ENCODE peak calls at places on chromosomes 6 and 20, in four cellular contexts. One of them, this sample, is unnamed.

GRCh38 chr20:35145141-35145564 is 2.0 kb downstream of the EDEM2 start:
- DNase-seq in stomach: no peak
- DNase-seq in omental fat pad: no peak
- DNase-seq in esophagus squamous epithelium: no peak
- DNase-seq in this sample: peak

GRCh38 chr6:133610271-133610840 is 278.6 kb upstream of the TCF21 start:
- DNase-seq in stomach: no peak
- DNase-seq in omental fat pad: no peak
- DNase-seq in esophagus squamous epithelium: no peak
- DNase-seq in this sample: no peak

GRCh38 chr20:823326-823902 is 10.1 kb upstream of the FAM110A start:
- DNase-seq in stomach: peak
- DNase-seq in omental fat pad: no peak
- DNase-seq in esophagus squamous epithelium: no peak
- DNase-seq in this sample: no peak

GRCh38 chr6:27238010-27238983 is 9.2 kb upstream of the PRSS16 start:
- DNase-seq in stomach: no peak
- DNase-seq in omental fat pad: no peak
- DNase-seq in esophagus squamous epithelium: no peak
- DNase-seq in this sample: no peak

GRCh38 chr6:30901436-30901835 is 6.6 kb upstream of the GTF2H4 start:
- DNase-seq in stomach: no peak
- DNase-seq in omental fat pad: no peak
- DNase-seq in esophagus squamous epithelium: no peak
- DNase-seq in this sample: no peak

GRCh38 chr20:60630609-60631008 is 621.5 kb upstream of the CDH4 start:
- DNase-seq in stomach: no peak
- DNase-seq in omental fat pad: no peak
- DNase-seq in esophagus squamous epithelium: no peak
- DNase-seq in this sample: no peak

GRCh38 chr6:46490425-46491200 is 636 bp downstream of the RCAN2 start:
- DNase-seq in stomach: peak
- DNase-seq in omental fat pad: no peak
- DNase-seq in esophagus squamous epithelium: peak
- DNase-seq in this sample: peak

GRCh38 chr20:31908424-31908823 is 38.0 kb downstream of the TTLL9 start:
- DNase-seq in stomach: no peak
- DNase-seq in omental fat pad: no peak
- DNase-seq in esophagus squamous epithelium: no peak
- DNase-seq in this sample: no peak

GRCh38 chr6:116287668-116288282 is 8.0 kb upstream of the TSPYL1 start:
- DNase-seq in stomach: no peak
- DNase-seq in omental fat pad: no peak
- DNase-seq in esophagus squamous epithelium: no peak
- DNase-seq in this sample: no peak

GRCh38 chr6:24856954-24857670 is 58.4 kb upstream of the ARMH2 start:
- DNase-seq in stomach: no peak
- DNase-seq in omental fat pad: no peak
- DNase-seq in esophagus squamous epithelium: no peak
- DNase-seq in this sample: no peak

GRCh38 chr6:21426841-21427490 is 166.6 kb upstream of the SOX4 start:
- DNase-seq in stomach: no peak
- DNase-seq in omental fat pad: no peak
- DNase-seq in esophagus squamous epithelium: no peak
- DNase-seq in this sample: no peak

GRCh38 chr6:111743859-111744692 is 129.2 kb downstream of the FYN start:
- DNase-seq in stomach: no peak
- DNase-seq in omental fat pad: no peak
- DNase-seq in esophagus squamous epithelium: no peak
- DNase-seq in this sample: no peak

GRCh38 chr6:44010411-44011349 is 116.6 kb downstream of the MRPL14 start:
- DNase-seq in stomach: no peak
- DNase-seq in omental fat pad: peak
- DNase-seq in esophagus squamous epithelium: no peak
- DNase-seq in this sample: no peak

GRCh38 chr6:117477988-117478852 is 4.3 kb upstream of the DCBLD1 start:
- DNase-seq in stomach: no peak
- DNase-seq in omental fat pad: no peak
- DNase-seq in esophagus squamous epithelium: no peak
- DNase-seq in this sample: peak

GRCh38 chr20:32945710-32946221 is 58.5 kb downstream of the SUN5 start:
- DNase-seq in stomach: no peak
- DNase-seq in omental fat pad: no peak
- DNase-seq in esophagus squamous epithelium: no peak
- DNase-seq in this sample: no peak
- TF ChIP-seq CTCF in stomach: no peak
- TF ChIP-seq CTCF in omental fat pad: no peak
- TF ChIP-seq CTCF in esophagus squamous epithelium: peak
- TF ChIP-seq CTCF in this sample: peak

DNA sequence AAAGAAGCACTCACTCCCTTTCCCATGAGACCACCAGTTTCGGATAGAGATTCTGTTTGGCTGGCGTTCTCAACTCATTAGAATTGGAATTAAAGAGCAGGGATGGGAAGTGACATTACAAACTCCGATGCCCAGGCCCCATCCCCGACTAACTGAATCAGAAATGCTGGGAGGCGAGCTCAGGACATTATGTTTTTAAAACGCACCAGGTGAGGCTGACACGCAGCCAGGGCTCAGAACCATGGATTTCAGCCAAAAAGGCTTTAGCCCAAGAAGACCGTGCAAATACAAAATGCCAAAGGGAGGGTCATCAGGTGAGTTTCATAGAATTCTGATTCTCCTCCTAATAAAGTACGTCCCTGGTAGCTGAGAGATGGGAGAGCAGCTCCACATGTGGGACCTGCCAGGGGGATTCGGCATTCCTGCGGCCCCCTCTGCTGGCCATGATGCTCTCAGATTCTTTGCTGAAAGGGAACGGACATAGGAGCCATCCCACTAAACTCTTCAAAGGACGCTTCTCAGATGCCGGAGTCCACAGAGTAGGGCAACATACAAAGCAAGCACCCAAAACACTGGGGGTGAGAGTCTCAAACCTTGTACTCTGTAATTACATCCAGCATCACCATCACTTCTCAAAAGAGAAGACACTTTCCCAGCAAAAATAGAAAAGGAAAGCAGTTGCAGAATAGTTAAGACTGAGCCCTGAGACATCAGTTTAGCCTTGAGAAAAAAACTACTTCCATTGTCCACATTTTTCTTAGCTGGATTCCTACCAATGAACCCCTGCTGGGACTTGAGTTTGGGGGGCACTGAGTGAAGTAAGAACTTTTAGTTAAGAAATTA is 205.2 kb downstream of the BMP7 start:
- DNase-seq in stomach: no peak
- DNase-seq in omental fat pad: no peak
- DNase-seq in esophagus squamous epithelium: no peak
- DNase-seq in this sample: no peak
- TF ChIP-seq CTCF in stomach: no peak
- TF ChIP-seq CTCF in omental fat pad: no peak
- TF ChIP-seq CTCF in esophagus squamous epithelium: no peak
- TF ChIP-seq CTCF in this sample: no peak

DNA sequence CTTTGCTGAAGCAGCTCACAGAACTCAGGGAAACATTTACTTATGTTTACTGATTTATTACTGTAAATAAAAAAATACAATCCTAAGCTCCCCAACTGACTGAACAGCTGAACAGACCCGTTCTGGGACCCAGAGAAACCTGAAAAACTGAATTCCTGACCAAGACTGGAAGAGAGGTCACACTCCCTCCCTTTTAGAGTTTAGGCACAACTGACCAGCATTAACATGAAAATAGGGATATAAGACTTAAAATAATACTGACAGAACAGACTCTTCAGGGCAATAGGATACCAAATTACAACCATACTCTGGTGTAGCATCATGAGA is 11.7 kb upstream of the RPS10 start:
- DNase-seq in stomach: no peak
- DNase-seq in omental fat pad: no peak
- DNase-seq in esophagus squamous epithelium: no peak
- DNase-seq in this sample: no peak
- TF ChIP-seq CTCF in stomach: no peak
- TF ChIP-seq CTCF in omental fat pad: no peak
- TF ChIP-seq CTCF in esophagus squamous epithelium: no peak
- TF ChIP-seq CTCF in this sample: no peak

GRCh38 chr20:23062632-23063031 is 13.2 kb upstream of the THBD start:
- DNase-seq in stomach: no peak
- DNase-seq in omental fat pad: no peak
- DNase-seq in esophagus squamous epithelium: no peak
- DNase-seq in this sample: no peak

GRCh38 chr20:23061262-23061661 is 11.8 kb upstream of the THBD start:
- DNase-seq in stomach: no peak
- DNase-seq in omental fat pad: no peak
- DNase-seq in esophagus squamous epithelium: no peak
- DNase-seq in this sample: no peak

GRCh38 chr20:23060629-23061028 is 11.2 kb upstream of the THBD start:
- DNase-seq in stomach: no peak
- DNase-seq in omental fat pad: no peak
- DNase-seq in esophagus squamous epithelium: no peak
- DNase-seq in this sample: no peak

GRCh38 chr20:23063573-23063972 is 14.1 kb upstream of the THBD start:
- DNase-seq in stomach: no peak
- DNase-seq in omental fat pad: no peak
- DNase-seq in esophagus squamous epithelium: no peak
- DNase-seq in this sample: no peak

DNA sequence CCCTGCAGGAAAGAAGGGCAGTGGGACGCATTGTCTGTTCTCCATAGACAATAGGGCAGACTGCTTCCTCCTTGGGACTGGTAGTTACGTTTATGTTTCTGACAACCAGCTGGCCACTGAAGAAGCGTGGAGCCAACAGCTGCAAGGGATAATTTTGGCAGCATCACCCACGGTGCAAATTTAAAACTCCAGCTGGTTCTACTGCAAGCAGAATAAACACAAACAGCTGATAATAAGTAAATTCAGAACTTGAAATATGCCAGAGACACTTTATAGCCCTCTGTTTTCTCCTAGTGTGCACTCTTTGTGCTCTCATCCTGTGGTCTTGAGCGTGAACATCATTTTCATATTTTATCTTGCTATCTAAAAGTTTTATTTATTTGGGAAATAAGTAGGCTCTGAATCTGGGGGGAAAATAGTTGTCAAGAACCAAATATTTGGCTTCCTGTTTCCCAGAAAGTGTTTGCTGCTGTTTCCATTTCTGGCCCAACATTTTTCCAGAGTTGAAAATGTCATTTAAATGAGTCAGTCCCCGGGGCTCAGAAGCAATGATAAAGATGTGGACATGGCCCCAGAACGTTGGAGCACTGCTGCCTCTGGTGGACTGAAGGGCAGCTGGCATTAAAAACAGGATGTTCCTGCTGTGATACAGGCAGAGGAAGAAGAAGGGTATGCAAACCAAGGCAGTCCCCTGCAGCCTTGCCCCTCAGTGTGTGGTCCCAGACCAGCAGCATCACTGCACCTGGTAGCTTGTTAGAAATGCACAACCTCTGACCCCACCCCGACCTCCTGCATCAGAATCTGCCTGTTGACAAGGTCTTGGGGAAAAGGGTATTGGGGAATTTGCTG is 12.5 kb upstream of the THBD start:
- DNase-seq in stomach: no peak
- DNase-seq in omental fat pad: no peak
- DNase-seq in esophagus squamous epithelium: no peak
- DNase-seq in this sample: no peak
- TF ChIP-seq CTCF in stomach: no peak
- TF ChIP-seq CTCF in omental fat pad: no peak
- TF ChIP-seq CTCF in esophagus squamous epithelium: peak
- TF ChIP-seq CTCF in this sample: no peak

GRCh38 chr6:36285187-36285612 is 15.3 kb downstream of the PNPLA1 start:
- DNase-seq in stomach: no peak
- DNase-seq in omental fat pad: no peak
- DNase-seq in esophagus squamous epithelium: no peak
- DNase-seq in this sample: no peak
- TF ChIP-seq CTCF in stomach: no peak
- TF ChIP-seq CTCF in omental fat pad: no peak
- TF ChIP-seq CTCF in esophagus squamous epithelium: no peak
- TF ChIP-seq CTCF in this sample: no peak

GRCh38 chr6:5582758-5583157 is 321.4 kb downstream of the FARS2 start:
- DNase-seq in stomach: no peak
- DNase-seq in omental fat pad: no peak
- DNase-seq in esophagus squamous epithelium: no peak
- DNase-seq in this sample: no peak

GRCh38 chr6:5583528-5583927 is 322.2 kb downstream of the FARS2 start:
- DNase-seq in stomach: no peak
- DNase-seq in omental fat pad: no peak
- DNase-seq in esophagus squamous epithelium: no peak
- DNase-seq in this sample: no peak

GRCh38 chr6:5584072-5584471 is 322.8 kb downstream of the FARS2 start:
- DNase-seq in stomach: no peak
- DNase-seq in omental fat pad: no peak
- DNase-seq in esophagus squamous epithelium: no peak
- DNase-seq in this sample: no peak

DNA sequence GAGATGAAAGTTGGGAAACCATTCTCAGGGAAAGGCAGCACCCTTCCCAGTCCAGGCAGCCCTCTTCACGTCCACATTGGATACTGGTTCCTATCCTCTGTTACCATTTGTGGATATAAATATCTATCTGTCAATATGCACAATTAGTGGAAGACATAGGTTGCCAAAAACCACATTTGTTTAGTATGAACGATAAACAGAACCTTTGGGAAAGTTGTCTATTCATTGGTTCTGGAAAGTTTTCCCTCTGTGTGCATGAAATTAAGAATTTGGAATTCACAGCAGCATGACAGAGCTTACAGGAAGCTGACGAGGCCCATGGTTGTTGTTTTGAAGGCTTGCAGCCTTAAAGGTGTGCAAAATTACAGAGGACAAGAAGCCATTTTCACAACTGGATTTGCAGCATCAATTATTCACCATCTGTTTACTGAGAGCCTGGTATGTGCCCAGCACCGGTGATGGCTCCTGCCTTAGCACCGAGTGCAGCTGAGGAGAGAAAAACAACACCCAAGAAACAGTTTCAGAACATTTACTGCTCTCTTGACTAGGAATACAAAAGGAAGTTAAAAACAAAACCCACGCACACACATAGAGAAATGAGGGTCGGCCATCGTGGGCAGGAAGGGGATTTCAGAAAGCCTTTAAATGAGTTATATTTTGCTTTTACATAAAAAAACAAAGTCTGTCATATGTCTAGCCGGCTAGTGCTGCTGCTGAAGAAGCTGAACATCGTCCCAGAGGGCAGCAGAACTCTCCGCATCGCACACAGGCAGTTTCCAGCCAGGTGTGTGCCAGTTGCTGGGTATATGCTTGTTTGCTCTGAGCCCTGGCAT is 319.6 kb downstream of the FARS2 start:
- DNase-seq in stomach: no peak
- DNase-seq in omental fat pad: no peak
- DNase-seq in esophagus squamous epithelium: no peak
- DNase-seq in this sample: no peak
- TF ChIP-seq CTCF in stomach: no peak
- TF ChIP-seq CTCF in omental fat pad: no peak
- TF ChIP-seq CTCF in esophagus squamous epithelium: no peak
- TF ChIP-seq CTCF in this sample: no peak

DNA sequence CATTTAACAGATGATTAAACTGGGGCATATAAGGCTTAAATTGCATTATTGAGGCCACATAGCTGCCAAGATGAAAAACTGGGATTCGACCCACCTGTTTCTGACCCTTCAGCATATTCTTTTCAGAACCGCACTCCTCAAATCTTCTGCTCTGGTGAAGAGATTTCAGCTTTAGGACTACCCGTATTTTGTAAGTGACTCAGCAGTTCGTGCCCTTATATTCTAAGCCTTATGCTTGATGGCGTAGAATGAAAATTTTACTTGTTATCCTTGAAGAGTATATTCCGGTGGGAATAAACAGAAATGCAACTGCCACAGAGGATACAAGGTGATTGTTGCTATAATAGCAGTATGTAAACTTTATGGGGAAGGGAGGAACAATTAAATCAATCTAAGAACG is 657.1 kb downstream of the DOK5 start:
- DNase-seq in stomach: no peak
- DNase-seq in omental fat pad: no peak
- DNase-seq in esophagus squamous epithelium: no peak
- DNase-seq in this sample: no peak
- TF ChIP-seq CTCF in stomach: no peak
- TF ChIP-seq CTCF in omental fat pad: no peak
- TF ChIP-seq CTCF in esophagus squamous epithelium: no peak
- TF ChIP-seq CTCF in this sample: no peak